ENCODE peak calls at places on chromosomes 11 and 22, in five cellular contexts. N is RWPE2, V is hepatocyte, K is right cardiac atrium, U is body of pancreas. G is an unnamed sample. For H3K4me1 and H3K27me3, the result is how much of the 10 kb centered on the place peaks cover.

GRCh38 chr22:19876941-19877625 is 22.4 kb upstream of the GNB1L start:
- DNase-seq in U (no peak), V (no peak), N (peak), K (peak), G (no peak)

GRCh38 chr11:134503104-134503503 is 91.1 kb upstream of the B3GAT1 start:
- DNase-seq in U (no peak), V (no peak), K (no peak), N (no peak), G (no peak)

GRCh38 chr11:11989774-11990744 is 18.4 kb downstream of the DKK3 start:
- DNase-seq in U (no peak), N (no peak), K (no peak), V (no peak), G (no peak)

GRCh38 chr11:34599406-34599901 is 21.4 kb upstream of the EHF start:
- DNase-seq in U (no peak), K (no peak), N (no peak), V (peak), G (peak)

GRCh38 chr11:72007089-72007476 is 8.4 kb downstream of the IL18BP start:
- DNase-seq in K (no peak), U (no peak), V (no peak), N (no peak), G (no peak)

GRCh38 chr11:9138612-9139579 is 47.5 kb upstream of the SCUBE2 start:
- DNase-seq in N (peak), K (no peak), U (peak), V (peak), G (no peak)

GRCh38 chr22:20764053-20764720 is 9.7 kb upstream of the SERPIND1 start:
- DNase-seq in U (no peak), N (no peak), V (no peak), K (no peak), G (no peak)

GRCh38 chr11:60924906-60925684 is 835 bp downstream of the TMEM132A start:
- DNase-seq in N (no peak), K (no peak), U (no peak), V (no peak), G (peak)

GRCh38 chr22:49979587-49980264 is 19.2 kb downstream of the PIM3 start:
- DNase-seq in V (peak), K (no peak), U (no peak), N (no peak), G (peak)

GRCh38 chr11:102780491-102780918 is at the start of gene MMP10:
- DNase-seq in U (no peak), V (peak), N (no peak), K (no peak), G (peak)

GRCh38 chr11:46381046-46381835 is at the start of gene MDK:
- DNase-seq in N (no peak), U (no peak), V (peak), K (peak), G (peak)

GRCh38 chr22:37237371-37238268 is 6.4 kb downstream of the RAC2 start:
- DNase-seq in U (no peak), K (peak), N (peak), V (no peak), G (no peak)

GRCh38 chr22:37300551-37301017 is 18.3 kb downstream of the CYTH4 start:
- DNase-seq in V (no peak), U (no peak), N (no peak), K (no peak), G (no peak)

GRCh38 chr11:117220568-117220967 is 11.3 kb downstream of the PCSK7 start:
- DNase-seq in U (peak), K (peak), N (peak), V (no peak), G (no peak)

GRCh38 chr11:66970371-66970807 is 4.7 kb upstream of the C11orf86 start:
- DNase-seq in V (no peak), N (no peak), K (no peak), U (no peak), G (no peak)

GRCh38 chr22:36397081-36397766 is 9.5 kb upstream of the MYH9 start:
- DNase-seq in N (no peak), V (peak), K (no peak), U (no peak), G (peak)

GRCh38 chr11:130123414-130124040 is 36.1 kb upstream of the ST14 start:
- DNase-seq in K (no peak), V (no peak), U (no peak), N (no peak), G (no peak)

GRCh38 chr11:70174846-70175764 is 28.0 kb upstream of the FADD start:
- DNase-seq in N (no peak), U (no peak), V (no peak), K (no peak), G (no peak)

GRCh38 chr11:78205691-78206090 is 17.0 kb downstream of the USP35 start:
- DNase-seq in K (no peak), N (no peak), V (no peak), U (no peak), G (no peak)

GRCh38 chr11:7573558-7574296 is 59.9 kb downstream of the PPFIBP2 start:
- DNase-seq in V (peak), U (no peak), K (no peak), N (no peak), G (peak)

GRCh38 chr22:50560034-50560433 is 2.7 kb downstream of the SYCE3 start:
- DNase-seq in V (no peak), K (peak), N (no peak), U (no peak), G (no peak)

GRCh38 chr11:122731500-122731913 is 76.0 kb downstream of the UBASH3B start:
- DNase-seq in U (no peak), K (no peak), N (no peak), V (no peak), G (no peak)

GRCh38 chr22:50027639-50028537 is 15.3 kb upstream of the IL17REL start:
- DNase-seq in K (no peak), U (no peak), N (no peak), V (peak), G (no peak)

GRCh38 chr11:107501713-107502112 is 44.1 kb upstream of the CWF19L2 start:
- DNase-seq in V (no peak), U (no peak), K (no peak), N (no peak), G (no peak)

GRCh38 chr22:37185646-37186227 is 2.3 kb downstream of the C1QTNF6 start:
- DNase-seq in U (no peak), V (no peak), N (peak), K (peak), G (no peak)

GRCh38 chr11:120123946-120124345 is 14.0 kb downstream of the TRIM29 start:
- DNase-seq in U (no peak), K (no peak), N (no peak), V (no peak), G (no peak)

GRCh38 chr22:31501738-31502137 is 5.4 kb downstream of the SFI1 start:
- DNase-seq in U (no peak), N (no peak), K (no peak), V (no peak), G (no peak)

GRCh38 chr11:3094223-3094824 is 37.1 kb upstream of the CARS1 start:
- DNase-seq in K (no peak), U (no peak), V (no peak), N (peak), G (no peak)

GRCh38 chr11:60127311-60127811 is 38.9 kb downstream of the MS4A2 start:
- DNase-seq in K (no peak), U (peak), V (no peak), N (no peak), G (no peak)

GRCh38 chr22:24133187-24133965 is 47.9 kb upstream of the SUSD2 start:
- DNase-seq in N (no peak), K (peak), U (no peak), V (no peak), G (no peak)

GRCh38 chr11:70717961-70718595 is 319.7 kb downstream of the CTTN start:
- DNase-seq in N (no peak), K (no peak), U (no peak), V (no peak), G (no peak)

GRCh38 chr11:118078972-118079411 is 2.1 kb downstream of the TMPRSS4 start:
- DNase-seq in V (no peak), N (no peak), K (no peak), U (no peak), G (peak)

GRCh38 chr11:106917973-106918372 is 100.3 kb downstream of the GUCY1A2 start:
- DNase-seq in N (no peak), K (no peak), U (no peak), V (no peak), G (peak)

GRCh38 chr22:37492428-37493344 is 6.5 kb upstream of the MFNG start:
- DNase-seq in U (peak), K (no peak), N (no peak), V (no peak), G (peak)

GRCh38 chr11:29017941-29018340 is 909.8 kb downstream of the METTL15 start:
- DNase-seq in K (no peak), V (no peak), N (no peak), U (no peak), G (no peak)

GRCh38 chr22:35337932-35338331 is 38.2 kb downstream of the TOM1 start:
- DNase-seq in U (no peak), N (no peak), V (no peak), K (peak), G (no peak)

GRCh38 chr11:87892291-87892690 is 283.0 kb downstream of the RAB38 start:
- DNase-seq in U (no peak), V (no peak), K (no peak), N (no peak), G (no peak)

GRCh38 chr11:12179521-12179920 is 69.1 kb downstream of the MICAL2 start:
- DNase-seq in V (no peak), N (no peak), K (no peak), U (no peak), G (no peak)

GRCh38 chr11:120182790-120183491 is 27.9 kb upstream of the OAF start:
- DNase-seq in V (peak), U (peak), K (peak), N (no peak), G (peak)

GRCh38 chr22:21712751-21713427 is 22.7 kb downstream of the YPEL1 start:
- DNase-seq in K (peak), U (peak), V (peak), N (no peak), G (peak)

GRCh38 chr22:39315389-39315788 is 4.0 kb downstream of the RPL3 start:
- DNase-seq in U (no peak), N (no peak), V (no peak), K (peak), G (no peak)
- H3K4me1 ChIP-seq in U (half or more), N (under half), V (under half), K (under half), G (under half)

DNA sequence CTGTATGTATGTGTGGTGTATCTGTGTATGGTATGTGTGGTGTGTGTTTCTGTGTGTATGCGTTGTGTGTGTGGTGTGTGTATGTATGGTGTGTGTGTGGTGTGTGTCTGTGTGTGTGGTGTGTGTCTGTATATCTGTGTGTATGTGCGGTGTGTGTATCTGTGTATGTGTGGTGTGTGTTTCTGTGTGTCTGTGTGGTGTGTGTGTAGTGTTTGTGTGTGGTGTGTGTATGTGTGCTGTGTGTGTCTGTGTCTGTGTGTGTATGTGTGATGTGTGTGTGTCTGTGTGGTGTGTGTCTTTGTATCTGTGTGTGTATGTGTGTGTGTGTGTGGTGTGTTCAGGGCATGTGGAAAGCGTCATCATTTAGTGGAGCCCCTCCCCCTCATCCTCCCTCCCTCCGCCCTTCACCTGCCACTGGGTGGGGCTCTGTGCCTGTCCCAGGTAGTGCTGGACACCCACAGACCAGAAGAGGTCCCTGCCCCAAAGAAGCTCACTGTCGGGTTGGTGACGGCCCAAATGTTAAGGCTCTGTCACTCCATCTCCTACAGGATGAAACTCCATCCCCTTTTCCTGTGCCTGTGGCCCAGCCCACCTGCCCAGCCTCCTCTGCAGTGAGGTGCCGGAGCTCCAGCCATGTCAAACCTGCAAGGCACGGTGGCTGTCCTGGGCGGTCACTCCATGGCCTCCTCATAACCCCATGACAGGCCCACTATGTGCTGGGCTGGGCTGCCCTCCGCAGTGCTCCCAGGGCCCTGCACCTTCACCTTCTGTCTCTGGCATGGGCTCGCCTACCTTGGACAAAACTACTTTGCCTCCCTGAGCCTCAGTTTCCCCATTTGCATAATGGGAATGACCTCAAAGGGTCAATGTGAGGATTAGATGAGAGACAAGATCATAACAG is 23.4 kb upstream of the SHISAL1 start:
- DNase-seq in U (no peak), V (no peak), N (no peak), K (no peak), G (peak)
- H3K27me3 ChIP-seq in U (under half), V (under half), N (under half), K (under half), G (under half)

DNA sequence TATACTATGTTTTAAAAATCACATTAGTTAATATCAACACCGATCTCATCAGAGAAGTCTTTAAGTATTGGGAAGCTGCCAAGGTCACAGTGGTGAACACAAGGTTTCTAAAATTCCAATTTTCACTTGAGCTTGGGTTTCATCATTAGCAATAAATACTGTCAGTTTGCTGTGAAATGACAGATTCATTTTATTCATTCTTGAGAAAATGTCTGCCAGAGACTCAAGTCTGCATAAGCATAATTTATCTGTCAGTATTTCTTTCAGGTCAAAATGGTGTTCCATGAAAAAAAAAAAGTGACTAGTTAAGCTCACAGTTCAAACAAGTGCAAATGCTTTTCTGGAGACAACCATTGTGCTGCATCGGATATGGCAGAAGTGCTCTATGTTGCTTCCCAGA is 8.1 kb upstream of the GDPD5 start:
- DNase-seq in K (no peak), N (no peak), V (no peak), U (no peak), G (no peak)
- H3K4me1 ChIP-seq in K (under half), N (under half), V (under half), U (under half), G (under half)

GRCh38 chr11:27965559-27965958 is 142.4 kb downstream of the KIF18A start:
- DNase-seq in N (no peak), K (no peak), V (no peak), U (no peak), G (peak)
- H3K27me3 ChIP-seq in N (under half), K (under half), V (under half), U (under half), G (under half)

DNA sequence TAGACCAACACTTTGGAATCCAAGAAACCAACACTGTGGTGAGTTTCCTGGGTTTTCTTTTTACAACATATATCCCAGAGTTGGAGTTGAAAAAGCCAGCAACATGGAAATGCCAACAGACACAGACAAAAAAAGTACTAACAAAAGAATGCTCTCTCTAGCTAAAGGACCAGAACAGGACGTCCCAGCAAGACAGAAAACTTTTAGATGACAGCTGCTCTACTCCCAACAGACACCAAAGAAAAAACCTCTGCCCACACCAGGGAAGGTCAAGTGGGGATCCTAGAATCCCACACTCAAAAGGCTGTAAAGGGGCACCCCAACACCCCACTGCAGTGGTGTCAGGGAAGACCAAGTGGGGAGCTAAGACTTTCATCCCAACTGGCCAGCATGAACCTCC is 23.3 kb downstream of the RRAS2 start:
- DNase-seq in V (no peak), N (no peak), K (no peak), U (no peak), G (no peak)
- H3K4me1 ChIP-seq in V (under half), N (under half), K (under half), U (under half), G (under half)

G was measured in Caco-2.